ENCODE peak calls at places on chromosomes 13 and 19, in four cellular contexts. One of them, this sample, is unnamed.

GRCh38 chr13:62643799-62644484 is 1228.3 kb upstream of the PCDH20 start:
- DNase-seq in breast epithelium: no peak
- DNase-seq in left ventricle myocardium inferior: no peak
- DNase-seq in HFF-Myc: no peak
- DNase-seq in this sample: no peak

GRCh38 chr19:3054972-3055740 is 7.1 kb downstream of the TLE5 start:
- DNase-seq in breast epithelium: no peak
- DNase-seq in left ventricle myocardium inferior: no peak
- DNase-seq in HFF-Myc: no peak
- DNase-seq in this sample: no peak

GRCh38 chr19:34669305-34669704 is 7.7 kb downstream of the SCGB2B2 start:
- DNase-seq in breast epithelium: no peak
- DNase-seq in left ventricle myocardium inferior: no peak
- DNase-seq in HFF-Myc: no peak
- DNase-seq in this sample: no peak

GRCh38 chr19:51546650-51547396 is 15.4 kb upstream of the SIGLEC6 start:
- DNase-seq in breast epithelium: no peak
- DNase-seq in left ventricle myocardium inferior: no peak
- DNase-seq in HFF-Myc: no peak
- DNase-seq in this sample: no peak

GRCh38 chr19:34645551-34645950 is 31.4 kb downstream of the SCGB2B2 start:
- DNase-seq in breast epithelium: no peak
- DNase-seq in left ventricle myocardium inferior: no peak
- DNase-seq in HFF-Myc: no peak
- DNase-seq in this sample: no peak

GRCh38 chr13:108609353-108609752 is 20.1 kb upstream of the MYO16 start:
- DNase-seq in breast epithelium: no peak
- DNase-seq in left ventricle myocardium inferior: no peak
- DNase-seq in HFF-Myc: peak
- DNase-seq in this sample: no peak

GRCh38 chr13:48476674-48477073 is 56.2 kb downstream of the RCBTB2 start:
- DNase-seq in breast epithelium: no peak
- DNase-seq in left ventricle myocardium inferior: no peak
- DNase-seq in HFF-Myc: no peak
- DNase-seq in this sample: no peak

GRCh38 chr19:5916201-5916708 is 2.2 kb downstream of the CAPS start:
- DNase-seq in breast epithelium: no peak
- DNase-seq in left ventricle myocardium inferior: no peak
- DNase-seq in HFF-Myc: no peak
- DNase-seq in this sample: no peak

GRCh38 chr13:35953537-35954206 is 177.5 kb downstream of the DCLK1 start:
- DNase-seq in breast epithelium: peak
- DNase-seq in left ventricle myocardium inferior: peak
- DNase-seq in HFF-Myc: peak
- DNase-seq in this sample: no peak

GRCh38 chr13:67369895-67370660 is 139.9 kb upstream of the PCDH9 start:
- DNase-seq in breast epithelium: no peak
- DNase-seq in left ventricle myocardium inferior: no peak
- DNase-seq in HFF-Myc: no peak
- DNase-seq in this sample: no peak

GRCh38 chr19:12675377-12675776 is 6.3 kb downstream of the DHPS start:
- DNase-seq in breast epithelium: no peak
- DNase-seq in left ventricle myocardium inferior: no peak
- DNase-seq in HFF-Myc: no peak
- DNase-seq in this sample: no peak

GRCh38 chr13:60944016-60944415 is 471.6 kb downstream of the PCDH20 start:
- DNase-seq in breast epithelium: no peak
- DNase-seq in left ventricle myocardium inferior: no peak
- DNase-seq in HFF-Myc: no peak
- DNase-seq in this sample: no peak

GRCh38 chr13:40774672-40775071 is 3.7 kb upstream of the MRPS31 start:
- DNase-seq in breast epithelium: no peak
- DNase-seq in left ventricle myocardium inferior: no peak
- DNase-seq in HFF-Myc: no peak
- DNase-seq in this sample: no peak

GRCh38 chr13:40777166-40777956 is 6.4 kb upstream of the MRPS31 start:
- DNase-seq in breast epithelium: no peak
- DNase-seq in left ventricle myocardium inferior: no peak
- DNase-seq in HFF-Myc: no peak
- DNase-seq in this sample: no peak

GRCh38 chr13:40777957-40778235 is 6.9 kb upstream of the MRPS31 start:
- DNase-seq in breast epithelium: no peak
- DNase-seq in left ventricle myocardium inferior: no peak
- DNase-seq in HFF-Myc: no peak
- DNase-seq in this sample: no peak

GRCh38 chr13:40776681-40777165 is 5.7 kb upstream of the MRPS31 start:
- DNase-seq in breast epithelium: no peak
- DNase-seq in left ventricle myocardium inferior: no peak
- DNase-seq in HFF-Myc: no peak
- DNase-seq in this sample: peak

DNA sequence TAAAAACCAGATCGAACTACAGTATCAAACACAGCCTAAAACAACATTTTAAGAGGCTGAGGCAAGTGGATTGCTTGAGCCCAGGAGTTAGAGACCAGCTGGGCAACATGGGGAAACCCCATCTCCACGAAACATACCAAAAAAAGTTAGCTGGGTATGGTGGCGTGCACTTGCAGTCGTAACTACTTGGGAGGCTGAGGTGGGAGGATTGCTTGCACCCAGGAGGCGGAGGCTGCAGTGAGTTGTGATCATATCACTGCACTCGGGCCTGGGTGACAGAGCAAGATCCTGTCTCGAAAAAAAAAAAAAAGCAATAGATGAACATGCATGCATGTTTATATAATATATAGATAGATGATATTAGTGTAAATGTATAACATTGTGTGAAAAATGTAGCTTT is 5.2 kb upstream of the MRPS31 start:
- DNase-seq in breast epithelium: no peak
- DNase-seq in left ventricle myocardium inferior: no peak
- DNase-seq in HFF-Myc: no peak
- DNase-seq in this sample: no peak
- H3K4me3 ChIP-seq in breast epithelium: no peak
- H3K4me3 ChIP-seq in left ventricle myocardium inferior: no peak
- H3K4me3 ChIP-seq in HFF-Myc: no peak
- H3K4me3 ChIP-seq in this sample: no peak

DNA sequence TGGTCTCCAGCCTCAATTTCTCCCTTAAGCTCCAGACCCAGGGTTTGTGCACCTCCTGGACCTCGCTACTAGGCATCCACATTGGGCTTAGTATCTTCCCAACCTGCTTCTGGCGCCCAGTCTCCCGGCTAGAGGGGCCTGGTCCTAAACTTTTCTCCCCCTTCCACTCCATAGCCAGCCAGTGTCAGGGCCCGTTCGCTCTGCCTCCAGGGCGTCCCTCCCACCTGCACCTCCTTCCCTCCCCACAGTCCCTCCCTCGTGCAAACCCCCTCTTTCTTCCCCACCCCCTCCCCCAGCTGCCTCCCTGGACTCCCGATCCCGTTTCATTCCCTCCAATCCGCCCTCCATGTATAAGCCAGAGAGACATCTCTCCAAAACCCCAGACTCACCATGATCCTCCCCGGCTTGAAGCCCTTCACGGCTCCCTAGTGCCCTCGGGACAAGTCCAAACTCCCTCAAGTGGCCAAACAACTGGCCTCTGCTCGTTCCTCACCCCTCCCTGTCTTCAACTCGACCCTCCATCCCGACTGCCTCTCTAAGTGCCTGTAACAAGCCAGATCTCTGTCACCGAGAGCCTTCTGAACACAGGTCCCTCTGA is 1.0 kb upstream of the SAMD4B start:
- DNase-seq in breast epithelium: peak
- DNase-seq in left ventricle myocardium inferior: peak
- DNase-seq in HFF-Myc: no peak
- DNase-seq in this sample: no peak
- TF ChIP-seq CTCF in breast epithelium: no peak
- TF ChIP-seq CTCF in left ventricle myocardium inferior: no peak
- TF ChIP-seq CTCF in HFF-Myc: no peak
- TF ChIP-seq CTCF in this sample: no peak

GRCh38 chr13:28611021-28611420 is 47.9 kb upstream of the POMP start:
- DNase-seq in breast epithelium: no peak
- DNase-seq in left ventricle myocardium inferior: no peak
- DNase-seq in HFF-Myc: peak
- DNase-seq in this sample: no peak
- H3K4me3 ChIP-seq in breast epithelium: no peak
- H3K4me3 ChIP-seq in left ventricle myocardium inferior: no peak
- H3K4me3 ChIP-seq in HFF-Myc: no peak
- H3K4me3 ChIP-seq in this sample: no peak

GRCh38 chr19:16376649-16377048 is 52.0 kb downstream of the KLF2 start:
- DNase-seq in breast epithelium: no peak
- DNase-seq in left ventricle myocardium inferior: no peak
- DNase-seq in HFF-Myc: no peak
- DNase-seq in this sample: no peak
- TF ChIP-seq CTCF in breast epithelium: no peak
- TF ChIP-seq CTCF in left ventricle myocardium inferior: peak
- TF ChIP-seq CTCF in HFF-Myc: peak
- TF ChIP-seq CTCF in this sample: no peak